ENCODE peak calls at places on chromosomes 13 and 19, in seven cellular contexts. F is A673, K is hypothalamus, L is iPS DF 19.7, C is NCI-H226, D is right cardiac atrium, A is ureter. J is an unnamed sample.

GRCh38 chr13:84400711-84401110 is 518.4 kb upstream of the SLITRK1 start:
- DNase-seq in F (peak), K (no peak), L (no peak), C (peak), D (no peak), A (no peak), J (no peak)

GRCh38 chr19:12346896-12347295 is 13.5 kb upstream of the ZNF563 start:
- DNase-seq in F (no peak), K (no peak), L (no peak), C (no peak), D (no peak), A (no peak), J (no peak)

GRCh38 chr19:4589579-4590410 is 30.3 kb upstream of the SEMA6B start:
- DNase-seq in F (no peak), K (no peak), L (no peak), C (no peak), D (no peak), A (no peak), J (no peak)

GRCh38 chr19:51305479-51305878 is 6.0 kb upstream of the IGLON5 start:
- DNase-seq in F (no peak), K (no peak), L (no peak), C (no peak), D (no peak), A (no peak), J (no peak)

GRCh38 chr13:36859259-36859658 is 40.2 kb downstream of the RFXAP start:
- DNase-seq in F (no peak), K (no peak), L (no peak), C (no peak), D (no peak), A (no peak), J (no peak)

GRCh38 chr13:112443191-112444000 is 67.2 kb downstream of the SPACA7 start:
- DNase-seq in F (peak), K (no peak), L (no peak), C (no peak), D (no peak), A (no peak), J (peak)

GRCh38 chr19:37997911-37998344 is 90.9 kb downstream of the SIPA1L3 start:
- DNase-seq in F (peak), K (no peak), L (no peak), C (peak), D (peak), A (no peak), J (no peak)

GRCh38 chr19:36489920-36490415 is 607 bp upstream of the ZNF566 start:
- DNase-seq in F (peak), K (no peak), L (peak), C (peak), D (peak), A (peak), J (peak)

GRCh38 chr19:10271543-10272086 is 695 bp downstream of the ICAM1 start:
- DNase-seq in F (no peak), K (no peak), L (no peak), C (peak), D (no peak), A (no peak), J (no peak)

GRCh38 chr13:37443538-37443937 is 155.0 kb downstream of the POSTN start:
- DNase-seq in F (no peak), K (no peak), L (no peak), C (peak), D (no peak), A (no peak), J (no peak)

GRCh38 chr13:27448308-27448707 is 2.1 kb downstream of the MTIF3 start:
- DNase-seq in F (no peak), K (no peak), L (no peak), C (no peak), D (no peak), A (no peak), J (no peak)

GRCh38 chr19:29535984-29536508 is 10.3 kb downstream of the VSTM2B start:
- DNase-seq in F (no peak), K (no peak), L (no peak), C (no peak), D (no peak), A (no peak), J (no peak)

GRCh38 chr13:72737033-72737432 is 9.3 kb downstream of the BORA start:
- DNase-seq in F (no peak), K (no peak), L (no peak), C (no peak), D (no peak), A (no peak), J (no peak)

GRCh38 chr13:76316998-76317527 is 569.1 kb downstream of the KCTD12 start:
- DNase-seq in F (no peak), K (no peak), L (no peak), C (peak), D (no peak), A (no peak), J (no peak)

GRCh38 chr13:75639426-75639825 is 3.3 kb downstream of the LMO7 start:
- DNase-seq in F (no peak), K (no peak), L (no peak), C (no peak), D (no peak), A (no peak), J (no peak)

GRCh38 chr19:49019242-49019932 is 2.5 kb upstream of the LHB start:
- DNase-seq in F (peak), K (no peak), L (no peak), C (peak), D (peak), A (peak), J (peak)

GRCh38 chr19:56727731-56728130 is 56.2 kb upstream of the ZNF835 start:
- DNase-seq in F (no peak), K (no peak), L (no peak), C (no peak), D (no peak), A (no peak), J (no peak)

GRCh38 chr19:21677696-21678418 is 89.5 kb downstream of the ZNF100 start:
- DNase-seq in F (no peak), K (no peak), L (no peak), C (no peak), D (no peak), A (no peak), J (no peak)

GRCh38 chr13:33735276-33735675 is 82.7 kb upstream of the RFC3 start:
- DNase-seq in F (no peak), K (no peak), L (no peak), C (no peak), D (no peak), A (no peak), J (no peak)

GRCh38 chr13:99320693-99321481 is 13.7 kb upstream of the GPR183 start:
- DNase-seq in F (peak), K (no peak), L (no peak), C (peak), D (no peak), A (no peak), J (no peak)

GRCh38 chr13:113802090-113802531 is 43.1 kb downstream of the TMEM255B start:
- DNase-seq in F (no peak), K (no peak), L (peak), C (peak), D (peak), A (no peak), J (peak)

GRCh38 chr13:27745301-27745700 is 47.0 kb upstream of the GSX1 start:
- DNase-seq in F (no peak), K (no peak), L (no peak), C (no peak), D (no peak), A (no peak), J (no peak)

GRCh38 chr19:50500060-50500752 is 10.8 kb downstream of the JOSD2 start:
- DNase-seq in F (no peak), K (no peak), L (no peak), C (no peak), D (peak), A (no peak), J (peak)

GRCh38 chr13:27442071-27442647 is 8.2 kb downstream of the MTIF3 start:
- DNase-seq in F (no peak), K (no peak), L (no peak), C (no peak), D (no peak), A (no peak), J (no peak)

GRCh38 chr19:11737964-11738745 is 591 bp downstream of the ZNF823 start:
- DNase-seq in F (peak), K (no peak), L (no peak), C (no peak), D (peak), A (peak), J (peak)

GRCh38 chr13:108154421-108154858 is 60.9 kb downstream of the LIG4 start:
- DNase-seq in F (no peak), K (no peak), L (no peak), C (peak), D (no peak), A (no peak), J (no peak)

GRCh38 chr13:83824561-83824960 is 57.7 kb downstream of the SLITRK1 start:
- DNase-seq in F (no peak), K (no peak), L (no peak), C (no peak), D (no peak), A (no peak), J (no peak)

GRCh38 chr19:3873151-3873550 is 4.3 kb upstream of the ZFR2 start:
- DNase-seq in F (no peak), K (no peak), L (no peak), C (no peak), D (no peak), A (no peak), J (no peak)

GRCh38 chr19:46629546-46630025 is 4.7 kb upstream of the PTGIR start:
- DNase-seq in F (no peak), K (no peak), L (no peak), C (peak), D (peak), A (no peak), J (no peak)

J was measured in heart left ventricle.